ENCODE peak calls at places on chromosomes 1 and 21, in five cellular contexts. C is HT1080; Z is activated effector memory CD4-positive, alpha-beta T cell treated with Interleukin-2 at 50 U/mL for 16 hours; G is RWPE1; Y is stimulated activated naive B cell treated with anti-CD40 and anti-IgM and Interleukin-4, amounts not matched to agents 10 μg/mL and 1 μg/mL and 100 μg/mL, for 72 hours. B is an unnamed sample.

GRCh38 chr1:204350857-204351573 is 8.7 kb downstream of the PLEKHA6 start:
- DNase-seq in G (no peak), Y (no peak), Z (no peak), C (peak; percentile 10), B (no peak)

GRCh38 chr1:85582687-85583354 is 2.3 kb downstream of the CCN1 start:
- DNase-seq in Y (no peak), G (no peak), C (peak; percentile 66), Z (no peak), B (no peak)

GRCh38 chr1:228162286-228163003 is 3.2 kb upstream of the IBA57 start:
- DNase-seq in Y (no peak), Z (no peak), G (peak; percentile 28), C (no peak), B (no peak)

GRCh38 chr1:55071477-55071876 is 32.1 kb downstream of the PCSK9 start:
- DNase-seq in G (peak; percentile 49), C (peak; percentile 52), Z (no peak), Y (no peak), B (no peak)

GRCh38 chr21:37071561-37072238 is 1.2 kb downstream of the PIGP start:
- DNase-seq in C (peak; percentile 23), Z (no peak), G (peak; percentile 1), Y (no peak), B (peak; percentile 2)

GRCh38 chr21:42567861-42568260 is 54.2 kb downstream of the SLC37A1 start:
- DNase-seq in G (no peak), Y (no peak), Z (no peak), C (no peak), B (no peak)

GRCh38 chr1:11053758-11054137 is 6.1 kb downstream of the SRM start:
- DNase-seq in C (no peak), G (no peak), Y (no peak), Z (no peak), B (no peak)

GRCh38 chr1:43296207-43296606 is 4.6 kb upstream of the TIE1 start:
- DNase-seq in G (no peak), C (no peak), Z (no peak), Y (no peak), B (no peak)

GRCh38 chr1:44616991-44617702 is 57.1 kb downstream of the TMEM53 start:
- DNase-seq in Y (no peak), G (peak; percentile 89), Z (no peak), C (peak; percentile 28), B (no peak)

GRCh38 chr1:88985033-88985432 is 7.4 kb downstream of the KYAT3 start:
- DNase-seq in Z (no peak), Y (no peak), C (peak; percentile 84), G (peak; percentile 85), B (no peak)

GRCh38 chr1:235822685-235823084 is 44.0 kb downstream of the LYST start:
- DNase-seq in Y (no peak), C (no peak), Z (no peak), G (no peak), B (no peak)

GRCh38 chr1:16128338-16128741 is 27.5 kb downstream of the EPHA2 start:
- DNase-seq in Z (no peak), G (no peak), C (no peak), Y (no peak), B (no peak)

GRCh38 chr1:243917863-243918565 is 68.0 kb upstream of the AKT3 start:
- DNase-seq in Z (no peak), G (no peak), C (no peak), Y (no peak), B (no peak)

GRCh38 chr21:25862596-25862995 is 127.8 kb downstream of the GABPA start:
- DNase-seq in Y (no peak), G (no peak), C (peak; percentile 36), Z (no peak), B (peak; percentile 30)

GRCh38 chr1:212699839-212700596 is at the start of gene BATF3:
- DNase-seq in G (no peak), C (peak; percentile 27), Y (peak; percentile 84), Z (peak; percentile 32), B (no peak)

GRCh38 chr1:6464514-6464836 is 1.5 kb downstream of the TNFRSF25 start:
- DNase-seq in C (peak; percentile 29), G (no peak), Z (no peak), Y (no peak), B (no peak)

GRCh38 chr1:14660795-14661194 is 62.3 kb downstream of the KAZN start:
- DNase-seq in C (no peak), G (no peak), Y (no peak), Z (no peak), B (no peak)

GRCh38 chr1:221335161-221336101 is 406.5 kb downstream of the DUSP10 start:
- DNase-seq in Z (no peak), G (no peak), Y (no peak), C (peak; percentile 60), B (no peak)

GRCh38 chr1:87524021-87524754 is 195.5 kb downstream of the LMO4 start:
- DNase-seq in Y (no peak), Z (no peak), C (no peak), G (no peak), B (no peak)

GRCh38 chr1:219724440-219724839 is 111.5 kb upstream of the ZC3H11B start:
- DNase-seq in C (peak; percentile 35), G (no peak), Z (no peak), Y (no peak), B (no peak)